ENCODE peak calls at places on chromosomes 2 and 18, in ten cellular contexts. Z is cardiac fibroblast; O is GM12878; L is CD8-positive, alpha-beta T cell; K is uterus; B is GM12865; P is fibroblast of pulmonary artery; A is GM13977; V is right atrium auricular region; G is epithelial cell of esophagus. N is an unnamed sample.

GRCh38 chr2:216688731-216689360 is 6.5 kb downstream of the IGFBP5 start:
- DNase-seq in O (no peak), L (no peak), Z (no peak), G (no peak), P (no peak), K (peak; percentile 67), B (no peak), A (no peak), V (no peak), N (no peak)

GRCh38 chr2:69122271-69122670 is 109.3 kb downstream of the ANTXR1 start:
- DNase-seq in Z (peak; percentile 85), K (no peak), G (peak; percentile 76), V (no peak), L (no peak), P (peak; percentile 80), B (no peak), A (no peak), O (no peak), N (no peak)

GRCh38 chr2:4668381-4668780 is 965.0 kb downstream of the DCDC2C start:
- DNase-seq in A (no peak), P (no peak), V (no peak), G (no peak), Z (no peak), K (no peak), L (no peak), O (no peak), B (no peak), N (no peak)

GRCh38 chr2:100876231-100876860 is 56.4 kb downstream of the NPAS2 start:
- DNase-seq in P (no peak), B (no peak), L (no peak), A (no peak), G (no peak), K (no peak), V (no peak), Z (no peak), O (no peak), N (no peak)

GRCh38 chr18:63119647-63120046 is 199.9 kb downstream of the BCL2 start:
- DNase-seq in A (no peak), K (no peak), Z (peak; percentile 23), L (no peak), P (peak; percentile 36), V (no peak), O (no peak), B (peak; percentile 46), G (peak; percentile 23), N (no peak)

GRCh38 chr18:38244360-38244940 is 678.9 kb upstream of the CELF4 start:
- DNase-seq in B (no peak), V (no peak), L (no peak), Z (no peak), A (no peak), P (no peak), O (no peak), K (no peak), G (no peak), N (no peak)

GRCh38 chr2:216617159-216617815 is 15.9 kb upstream of the IGFBP2 start:
- DNase-seq in G (no peak), O (no peak), L (no peak), P (no peak), B (no peak), V (no peak), Z (no peak), A (no peak), K (no peak), N (no peak)

GRCh38 chr2:196170681-196171247 is 614 bp downstream of the STK17B start:
- DNase-seq in P (peak; percentile 55), A (peak; percentile 31), L (peak; percentile 56), O (no peak), K (no peak), G (peak; percentile 50), Z (peak; percentile 69), B (peak; percentile 57), V (no peak), N (no peak)

GRCh38 chr2:241695676-241696075 is 6.2 kb upstream of the ING5 start:
- DNase-seq in Z (no peak), K (no peak), A (no peak), O (no peak), P (no peak), B (no peak), L (no peak), G (no peak), V (no peak), N (no peak)

GRCh38 chr2:38492042-38492615 is 110.6 kb downstream of the HNRNPLL start:
- DNase-seq in A (no peak), V (no peak), P (no peak), B (no peak), L (no peak), G (no peak), K (no peak), O (no peak), Z (no peak), N (no peak)

GRCh38 chr18:47718646-47719045 is 211.8 kb downstream of the SMAD2 start:
- DNase-seq in K (no peak), Z (no peak), A (no peak), V (no peak), B (no peak), L (no peak), O (no peak), G (no peak), P (no peak), N (no peak)

GRCh38 chr2:44533508-44533907 is 171.8 kb downstream of the CAMKMT start:
- DNase-seq in Z (no peak), K (no peak), P (no peak), L (no peak), V (no peak), A (no peak), O (no peak), B (no peak), G (no peak), N (no peak)

GRCh38 chr2:180625006-180625844 is 355.2 kb upstream of the UBE2E3 start:
- DNase-seq in V (no peak), A (no peak), K (no peak), L (no peak), Z (peak; percentile 93), O (no peak), B (no peak), P (peak; percentile 90), G (peak; percentile 62), N (no peak)

GRCh38 chr2:174553811-174554493 is 43.7 kb downstream of the WIPF1 start:
- DNase-seq in G (no peak), A (no peak), Z (no peak), V (no peak), K (no peak), L (peak; percentile 33), B (peak; percentile 50), P (no peak), O (no peak), N (no peak)

GRCh38 chr2:148552675-148553331 is 91.7 kb upstream of the EPC2 start:
- DNase-seq in L (peak; percentile 47), B (peak; percentile 40), A (peak; percentile 34), P (no peak), Z (peak; percentile 18), G (no peak), K (no peak), O (no peak), V (no peak), N (no peak)

GRCh38 chr2:169732583-169733358 is 861 bp upstream of the KLHL23 start:
- DNase-seq in G (no peak), Z (no peak), P (no peak), O (no peak), K (no peak), L (no peak), B (peak; percentile 14), V (no peak), A (no peak), N (no peak)
- TF ChIP-seq CTCF in G (no peak), Z (no peak), P (no peak), O (no peak), K (no peak), L (no peak), B (no peak), V (no peak), A (no peak), N (no peak)

DNA sequence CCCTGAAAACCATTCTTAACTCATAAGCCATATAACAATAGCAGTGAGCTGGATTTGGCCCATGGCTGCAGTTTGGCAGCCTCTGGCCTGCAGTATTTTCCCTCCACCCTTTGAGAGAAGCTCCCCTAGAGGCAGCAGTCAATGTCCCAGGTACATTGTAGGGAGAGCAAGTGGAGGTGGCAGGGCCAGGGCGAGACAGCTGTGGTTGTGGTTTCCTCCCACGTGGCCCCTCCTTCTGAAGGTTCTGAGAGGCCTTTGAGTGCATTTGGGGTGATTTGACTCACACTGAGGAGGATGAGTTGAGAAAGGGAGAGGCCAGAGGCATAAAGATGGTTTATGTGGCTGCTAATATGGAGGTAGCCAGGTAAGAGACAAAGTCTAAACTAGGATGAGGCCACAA is 45.5 kb upstream of the LDAH start:
- DNase-seq in O (peak; percentile 27), G (peak; percentile 20), Z (no peak), A (peak; percentile 45), K (no peak), P (no peak), L (peak; percentile 32), B (peak; percentile 74), V (no peak), N (no peak)
- TF ChIP-seq CTCF in O (no peak), G (no peak), Z (no peak), A (peak; percentile 7), K (no peak), P (no peak), L (no peak), B (no peak), V (no peak), N (no peak)

GRCh38 chr18:904135-905090 is at the start of gene ADCYAP1:
- DNase-seq in B (no peak), O (no peak), A (peak; percentile 26), L (no peak), Z (peak; percentile 10), G (peak; percentile 19), K (no peak), P (peak; percentile 21), V (no peak), N (no peak)
- TF ChIP-seq CTCF in B (no peak), O (no peak), A (no peak), L (no peak), Z (no peak), G (no peak), K (no peak), P (peak; percentile 7), V (no peak), N (no peak)

GRCh38 chr2:231643494-231643888 is 50.8 kb downstream of the TEX44 start:
- DNase-seq in G (no peak), B (no peak), L (no peak), Z (no peak), K (no peak), O (no peak), V (no peak), A (no peak), P (no peak), N (no peak)

GRCh38 chr2:231640646-231641111 is 48.0 kb downstream of the TEX44 start:
- DNase-seq in A (no peak), Z (peak; percentile 66), B (no peak), K (peak; percentile 64), O (no peak), L (no peak), G (no peak), P (peak; percentile 36), V (peak; percentile 86), N (no peak)

GRCh38 chr2:231644426-231644825 is 51.8 kb downstream of the TEX44 start:
- DNase-seq in A (no peak), Z (no peak), O (no peak), B (no peak), V (no peak), L (no peak), P (no peak), K (no peak), G (no peak), N (no peak)

GRCh38 chr2:231640229-231640628 is 47.6 kb downstream of the TEX44 start:
- DNase-seq in L (no peak), Z (peak; percentile 81), A (no peak), O (no peak), K (no peak), B (no peak), G (no peak), P (peak; percentile 69), V (no peak), N (no peak)

GRCh38 chr2:231642631-231643493 is 50.2 kb downstream of the TEX44 start:
- DNase-seq in K (peak; percentile 93), L (peak; percentile 50), P (peak; percentile 90), B (peak; percentile 72), Z (peak; percentile 97), V (peak; percentile 94), A (peak; percentile 68), O (peak; percentile 63), G (peak; percentile 99), N (peak; percentile 60)
- TF ChIP-seq CTCF in K (peak; percentile 12), L (no peak), P (no peak), B (no peak), Z (no peak), V (no peak), A (no peak), O (no peak), G (no peak), N (no peak)

N was measured in omental fat pad.